ENCODE peak calls at places on chromosome 5, in five cellular contexts. One of them, this sample, is unnamed.

GRCh38 chr5:65128226-65128625 is 353.5 kb downstream of the ADAMTS6 start:
- DNase-seq in RPMI7951: no peak
- DNase-seq in heart right ventricle: no peak
- DNase-seq in LHCN-M2: no peak
- DNase-seq in NCI-H1092 treated with DMSO at 0.1 percent for 48 hours: no peak
- DNase-seq in this sample: no peak

GRCh38 chr5:24367211-24367610 is 277.6 kb downstream of the CDH10 start:
- DNase-seq in NCI-H1092 treated with DMSO at 0.1 percent for 48 hours: no peak
- DNase-seq in heart right ventricle: no peak
- DNase-seq in RPMI7951: no peak
- DNase-seq in LHCN-M2: no peak
- DNase-seq in this sample: no peak

GRCh38 chr5:150542933-150543445 is 35.1 kb downstream of the NDST1 start:
- DNase-seq in NCI-H1092 treated with DMSO at 0.1 percent for 48 hours: no peak
- DNase-seq in LHCN-M2: peak
- DNase-seq in heart right ventricle: no peak
- DNase-seq in RPMI7951: peak
- DNase-seq in this sample: no peak

GRCh38 chr5:143562935-143563334 is 159.4 kb upstream of the NR3C1 start:
- DNase-seq in heart right ventricle: no peak
- DNase-seq in RPMI7951: peak
- DNase-seq in NCI-H1092 treated with DMSO at 0.1 percent for 48 hours: no peak
- DNase-seq in LHCN-M2: peak
- DNase-seq in this sample: no peak

GRCh38 chr5:93394301-93394700 is 186.7 kb downstream of the NR2F1-AS1 start:
- DNase-seq in LHCN-M2: no peak
- DNase-seq in RPMI7951: no peak
- DNase-seq in NCI-H1092 treated with DMSO at 0.1 percent for 48 hours: no peak
- DNase-seq in heart right ventricle: no peak
- DNase-seq in this sample: no peak

GRCh38 chr5:7261049-7261448 is 134.9 kb upstream of the ADCY2 start:
- DNase-seq in LHCN-M2: no peak
- DNase-seq in NCI-H1092 treated with DMSO at 0.1 percent for 48 hours: peak
- DNase-seq in heart right ventricle: no peak
- DNase-seq in RPMI7951: peak
- DNase-seq in this sample: peak

GRCh38 chr5:763998-764781 is 20.3 kb downstream of the ZDHHC11B start:
- DNase-seq in NCI-H1092 treated with DMSO at 0.1 percent for 48 hours: no peak
- DNase-seq in LHCN-M2: no peak
- DNase-seq in RPMI7951: no peak
- DNase-seq in heart right ventricle: no peak
- DNase-seq in this sample: no peak

GRCh38 chr5:158200624-158201023 is 341.7 kb upstream of the CLINT1 start:
- DNase-seq in heart right ventricle: no peak
- DNase-seq in LHCN-M2: no peak
- DNase-seq in RPMI7951: no peak
- DNase-seq in NCI-H1092 treated with DMSO at 0.1 percent for 48 hours: peak
- DNase-seq in this sample: no peak

GRCh38 chr5:123369371-123369968 is 53.7 kb downstream of the CEP120 start:
- DNase-seq in heart right ventricle: no peak
- DNase-seq in RPMI7951: no peak
- DNase-seq in LHCN-M2: no peak
- DNase-seq in NCI-H1092 treated with DMSO at 0.1 percent for 48 hours: no peak
- DNase-seq in this sample: no peak

GRCh38 chr5:80870442-80870841 is 89.7 kb upstream of the RASGRF2 start:
- DNase-seq in NCI-H1092 treated with DMSO at 0.1 percent for 48 hours: no peak
- DNase-seq in RPMI7951: no peak
- DNase-seq in heart right ventricle: no peak
- DNase-seq in LHCN-M2: no peak
- DNase-seq in this sample: no peak

GRCh38 chr5:146724975-146725374 is 153.6 kb downstream of the PPP2R2B start:
- DNase-seq in LHCN-M2: peak
- DNase-seq in RPMI7951: no peak
- DNase-seq in NCI-H1092 treated with DMSO at 0.1 percent for 48 hours: no peak
- DNase-seq in heart right ventricle: no peak
- DNase-seq in this sample: no peak

GRCh38 chr5:178522361-178522760 is 67.8 kb downstream of the COL23A1 start:
- DNase-seq in RPMI7951: no peak
- DNase-seq in NCI-H1092 treated with DMSO at 0.1 percent for 48 hours: no peak
- DNase-seq in heart right ventricle: no peak
- DNase-seq in LHCN-M2: no peak
- DNase-seq in this sample: no peak

GRCh38 chr5:141528401-141528984 is 39.6 kb downstream of the PCDHGC5 start:
- DNase-seq in LHCN-M2: no peak
- DNase-seq in NCI-H1092 treated with DMSO at 0.1 percent for 48 hours: no peak
- DNase-seq in RPMI7951: no peak
- DNase-seq in heart right ventricle: peak
- DNase-seq in this sample: no peak

GRCh38 chr5:143495124-143495523 is 91.6 kb upstream of the NR3C1 start:
- DNase-seq in LHCN-M2: no peak
- DNase-seq in NCI-H1092 treated with DMSO at 0.1 percent for 48 hours: no peak
- DNase-seq in RPMI7951: peak
- DNase-seq in heart right ventricle: no peak
- DNase-seq in this sample: no peak

GRCh38 chr5:140182075-140182709 is 7.2 kb downstream of the CYSTM1 start:
- DNase-seq in heart right ventricle: no peak
- DNase-seq in NCI-H1092 treated with DMSO at 0.1 percent for 48 hours: no peak
- DNase-seq in LHCN-M2: no peak
- DNase-seq in RPMI7951: peak
- DNase-seq in this sample: no peak

GRCh38 chr5:119356384-119357188 is 767 bp downstream of the TNFAIP8 start:
- DNase-seq in NCI-H1092 treated with DMSO at 0.1 percent for 48 hours: no peak
- DNase-seq in LHCN-M2: peak
- DNase-seq in heart right ventricle: no peak
- DNase-seq in RPMI7951: peak
- DNase-seq in this sample: no peak

GRCh38 chr5:115842089-115842881 is 550 bp downstream of the AP3S1 start:
- DNase-seq in NCI-H1092 treated with DMSO at 0.1 percent for 48 hours: peak
- DNase-seq in heart right ventricle: no peak
- DNase-seq in RPMI7951: peak
- DNase-seq in LHCN-M2: peak
- DNase-seq in this sample: no peak

GRCh38 chr5:133680830-133681555 is 68.7 kb upstream of the FSTL4 start:
- DNase-seq in LHCN-M2: no peak
- DNase-seq in NCI-H1092 treated with DMSO at 0.1 percent for 48 hours: no peak
- DNase-seq in RPMI7951: no peak
- DNase-seq in heart right ventricle: no peak
- DNase-seq in this sample: no peak